ENCODE peak calls at places on chromosomes 7 and 10, in six cellular contexts. B, R, Y, X, S and T are unnamed samples.

GRCh38 chr10:129796611-129797420 is 167.3 kb downstream of the EBF3 start:
- DNase-seq in R (no peak), Y (no peak), B (no peak), X (no peak), S (no peak), T (no peak)

GRCh38 chr7:101880536-101881443 is 63.4 kb downstream of the CUX1 start:
- DNase-seq in B (no peak), X (no peak), Y (peak; percentile 31), R (no peak), S (peak; percentile 30), T (no peak)

GRCh38 chr7:133284092-133284491 is 31.2 kb downstream of the EXOC4 start:
- DNase-seq in X (no peak), S (no peak), Y (no peak), B (no peak), R (no peak), T (no peak)

GRCh38 chr7:134515569-134516468 is 11.5 kb upstream of the AKR1B10 start:
- DNase-seq in R (no peak), Y (peak; percentile 90), X (no peak), B (no peak), S (peak; percentile 81), T (peak; percentile 89)

GRCh38 chr10:115129752-115130151 is 36.6 kb downstream of the ATRNL1 start:
- DNase-seq in S (peak; percentile 20), X (no peak), Y (peak; percentile 67), B (no peak), R (no peak), T (no peak)

GRCh38 chr10:91924212-91925021 is 847 bp downstream of the BTAF1 start:
- DNase-seq in R (no peak), S (no peak), X (no peak), Y (peak; percentile 26), B (no peak), T (no peak)

GRCh38 chr7:45099891-45100760 is 11.4 kb upstream of the NACAD start:
- DNase-seq in S (no peak), X (peak; percentile 40), R (no peak), B (no peak), Y (no peak), T (no peak)

GRCh38 chr10:132479603-132480221 is 57.9 kb upstream of the INPP5A start:
- DNase-seq in Y (no peak), S (no peak), B (no peak), X (peak; percentile 80), R (no peak), T (no peak)

GRCh38 chr10:94683214-94684054 is at the start of gene CYP2C18:
- DNase-seq in R (no peak), Y (no peak), B (no peak), X (no peak), S (no peak), T (no peak)

GRCh38 chr7:75813084-75813483 is 522 bp downstream of the CCL24 start:
- DNase-seq in S (no peak), Y (no peak), X (no peak), R (no peak), B (no peak), T (no peak)

GRCh38 chr10:116005301-116005700 is 267.7 kb downstream of the GFRA1 start:
- DNase-seq in B (no peak), S (no peak), Y (no peak), X (no peak), R (no peak), T (no peak)

GRCh38 chr7:138975343-138976104 is 5.7 kb downstream of the KIAA1549 start:
- DNase-seq in R (no peak), Y (no peak), S (no peak), X (no peak), B (no peak), T (no peak)

GRCh38 chr7:98930921-98931320 is 52.6 kb downstream of the TRRAP start:
- DNase-seq in B (no peak), X (no peak), S (no peak), Y (no peak), R (no peak), T (no peak)

GRCh38 chr7:87435546-87435945 is 39.9 kb downstream of the ABCB4 start:
- DNase-seq in R (no peak), S (no peak), Y (peak; percentile 8), B (no peak), X (no peak), T (no peak)

GRCh38 chr7:81183326-81183725 is 264.5 kb upstream of the SEMA3C start:
- DNase-seq in X (no peak), B (no peak), R (no peak), S (no peak), Y (no peak), T (no peak)

GRCh38 chr10:126839094-126839761 is 66.0 kb upstream of the DOCK1 start:
- DNase-seq in B (no peak), S (no peak), X (no peak), Y (no peak), R (no peak), T (no peak)

GRCh38 chr7:55067748-55068147 is 48.9 kb downstream of the EGFR start:
- DNase-seq in R (no peak), B (no peak), X (no peak), S (no peak), Y (no peak), T (no peak)

GRCh38 chr7:55065079-55065478 is 46.3 kb downstream of the EGFR start:
- DNase-seq in B (no peak), Y (peak; percentile 98), X (peak; percentile 80), R (no peak), S (peak; percentile 89), T (peak; percentile 85)

DNA sequence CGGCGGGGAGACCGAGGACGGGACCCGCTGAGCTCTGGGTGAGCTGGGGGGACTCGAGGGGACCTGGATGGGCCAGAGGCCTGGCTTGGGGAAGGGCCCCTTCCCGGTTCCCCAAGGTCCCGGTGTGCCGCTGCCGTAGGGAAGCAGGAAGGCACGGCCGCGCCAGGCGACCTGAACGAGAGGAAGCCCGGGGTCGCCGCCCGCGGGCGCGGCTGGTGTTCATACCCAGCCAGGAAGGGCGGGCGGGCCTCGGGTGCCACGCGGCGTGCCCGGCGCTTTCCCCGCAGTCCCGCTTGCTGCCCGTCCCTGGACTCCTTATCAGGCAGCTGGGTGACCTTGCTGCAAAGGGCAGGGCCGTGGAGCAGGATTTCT is 38.0 kb downstream of the ZNF777 start:
- DNase-seq in R (no peak), X (no peak), B (peak; percentile 18), Y (no peak), S (no peak), T (no peak)
- H3K4me3 ChIP-seq in R (peak overlapping the region; percentile 53), X (peak overlapping the region; percentile 68), B (peak overlapping the region; percentile 71), Y (peak overlapping the region; percentile 38), S (no peak overlapping the region), T (no peak overlapping the region)

DNA sequence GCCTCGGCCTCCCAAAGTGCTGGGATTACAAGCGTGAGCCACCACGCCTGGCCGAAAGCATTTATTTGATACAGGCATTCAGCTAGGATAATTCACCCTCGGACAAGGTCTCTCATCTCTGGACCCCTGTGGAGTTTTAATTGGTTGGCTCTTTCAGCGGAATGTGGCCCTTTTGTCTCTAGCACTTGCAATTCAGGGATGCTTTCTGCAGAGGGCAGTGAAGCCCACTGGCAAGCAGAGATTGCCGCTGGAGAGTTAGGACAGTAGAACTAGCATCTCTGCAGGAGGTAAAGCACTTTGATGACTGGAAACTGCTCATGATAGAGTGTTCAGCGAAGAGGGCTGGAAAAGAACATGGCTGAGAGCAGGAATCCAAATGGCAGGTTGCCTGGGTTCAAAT is 62.0 kb downstream of the SUFU start:
- DNase-seq in S (no peak), Y (no peak), X (no peak), B (no peak), R (no peak), T (no peak)
- TF ChIP-seq CTCF in S (no peak), Y (no peak), X (no peak), B (no peak), R (no peak), T (no peak)

GRCh38 chr10:96266118-96266770 is 5.1 kb downstream of the BLNK start:
- DNase-seq in Y (no peak), B (no peak), R (no peak), S (no peak), X (no peak), T (no peak)
- H3K36me3 ChIP-seq in Y (no peaks in the 10 kb centered on the region), B (no peaks in the 10 kb centered on the region), R (no peaks in the 10 kb centered on the region), S (no peaks in the 10 kb centered on the region), X (no peaks in the 10 kb centered on the region), T (no peaks in the 10 kb centered on the region)

DNA sequence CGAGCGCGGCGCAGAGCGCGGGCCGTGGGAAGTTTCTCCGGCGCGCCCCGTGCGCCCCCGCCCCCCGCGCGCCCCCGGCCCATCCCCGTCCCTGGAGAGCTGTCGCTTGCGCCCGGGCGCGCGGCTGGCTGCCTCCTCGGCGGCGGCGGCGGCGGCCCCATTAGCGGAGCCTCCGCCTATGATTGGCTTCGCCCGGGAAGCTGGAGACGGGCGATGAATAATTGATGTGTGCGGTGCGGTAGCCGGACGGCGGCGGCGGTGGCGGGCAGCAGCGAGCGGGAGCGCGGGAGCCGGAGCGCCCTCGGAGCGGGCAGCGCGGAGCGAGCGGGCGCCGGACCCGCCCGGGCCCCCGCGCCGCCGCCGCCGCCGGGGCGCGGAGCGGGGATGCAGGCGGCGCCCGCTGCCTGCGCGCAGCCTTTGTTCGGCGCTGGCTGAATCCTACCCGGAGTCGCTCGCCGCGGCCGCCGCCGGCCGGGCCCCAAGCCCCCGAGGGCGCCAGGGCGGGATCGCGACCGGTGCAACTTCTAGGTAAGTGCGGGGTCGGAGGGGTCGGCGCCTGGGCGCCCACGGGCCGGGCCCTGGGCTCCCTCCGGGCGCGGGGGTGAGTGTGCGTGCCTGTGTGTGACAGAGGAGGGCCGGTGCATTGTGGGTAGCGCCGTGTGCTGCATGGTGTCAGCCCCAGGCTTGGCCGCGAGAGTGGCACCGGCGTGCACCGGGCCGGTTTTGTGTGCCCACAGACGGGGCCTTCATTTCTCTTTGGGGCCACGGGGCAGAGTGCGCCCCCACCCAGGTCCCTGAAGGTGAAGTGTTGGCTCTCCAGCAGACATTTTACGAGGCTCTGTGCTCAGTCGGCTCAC is 103.8 kb upstream of the PPIF start:
- DNase-seq in S (no peak), R (no peak), X (peak; percentile 67), B (peak; percentile 25), Y (no peak), T (no peak)
- H3K4me3 ChIP-seq in S (peak overlapping the region; percentile 16), R (peak overlapping the region; percentile 55), X (peak overlapping the region; percentile 67), B (peak overlapping the region; percentile 28), Y (peak overlapping the region; percentile 51), T (peak overlapping the region; percentile 46)

DNA sequence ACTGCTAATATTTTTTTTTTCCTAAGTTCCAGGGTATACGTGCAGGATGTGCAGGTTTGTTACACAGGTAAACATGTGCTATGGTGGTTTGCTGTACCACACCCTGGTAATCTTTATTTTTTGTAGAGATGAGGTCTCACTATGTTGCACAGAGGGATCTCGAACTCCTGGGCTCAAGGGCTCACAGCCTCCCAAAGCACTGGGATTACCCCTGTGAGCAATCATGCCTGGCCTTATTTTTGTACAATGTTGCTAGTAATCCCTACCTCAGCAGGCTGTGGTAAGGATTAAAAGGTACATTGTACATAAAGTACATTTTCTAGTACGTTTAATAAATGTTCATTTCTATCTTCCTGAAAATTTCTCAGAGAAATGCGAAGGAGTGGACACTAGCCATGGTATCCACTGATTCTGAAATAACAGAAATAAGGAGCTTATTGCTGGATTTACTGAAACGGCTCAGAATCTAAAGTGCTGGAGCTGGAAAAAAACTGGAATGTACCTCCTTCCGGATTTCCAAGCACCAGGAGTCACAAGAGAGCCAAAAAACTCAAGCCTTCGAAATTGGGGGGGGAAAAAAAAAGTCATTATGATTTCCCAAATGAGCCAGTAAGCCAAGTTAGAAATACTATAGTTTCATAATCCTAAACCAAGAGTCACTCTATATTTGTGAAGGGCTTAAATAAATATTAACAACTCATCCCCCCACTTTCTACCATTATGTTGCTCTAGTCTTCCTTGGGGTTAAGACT is 69.6 kb downstream of the NT5C2 start:
- DNase-seq in Y (no peak), S (no peak), X (no peak), R (no peak), B (no peak), T (no peak)
- TF ChIP-seq CTCF in Y (no peak), S (no peak), X (no peak), R (no peak), B (no peak), T (no peak)